ENCODE peak calls at places on chromosomes 13 and 19, in ten cellular contexts. One of them, this sample, is unnamed.

GRCh38 chr19:23557381-23557780 is 129.6 kb downstream of the ZNF675 start:
- DNase-seq in neural crest cell: no peak
- DNase-seq in ELF-1: no peak
- DNase-seq in naive thymus-derived CD4-positive, alpha-beta T cell: no peak
- DNase-seq in stimulated activated CD4-positive, alpha-beta T cell treated with anti-CD3 and anti-CD28 coated beads, Interleukin-1b, Interleukin-23, amount 100 ng/mL, for 1 hour: no peak
- DNase-seq in DMS153: no peak
- DNase-seq in skeletal muscle cell: no peak
- DNase-seq in AG09319: no peak
- DNase-seq in effector memory CD4-positive, alpha-beta T cell: no peak
- DNase-seq in astrocyte: no peak
- DNase-seq in this sample: no peak

GRCh38 chr13:105642511-105642958 is 892.9 kb downstream of the EFNB2 start:
- DNase-seq in neural crest cell: no peak
- DNase-seq in ELF-1: no peak
- DNase-seq in naive thymus-derived CD4-positive, alpha-beta T cell: no peak
- DNase-seq in stimulated activated CD4-positive, alpha-beta T cell treated with anti-CD3 and anti-CD28 coated beads, Interleukin-1b, Interleukin-23, amount 100 ng/mL, for 1 hour: no peak
- DNase-seq in DMS153: no peak
- DNase-seq in skeletal muscle cell: no peak
- DNase-seq in AG09319: no peak
- DNase-seq in effector memory CD4-positive, alpha-beta T cell: no peak
- DNase-seq in astrocyte: peak
- DNase-seq in this sample: no peak

GRCh38 chr13:23928985-23929384 is 31.7 kb upstream of the C1QTNF9B start:
- DNase-seq in neural crest cell: no peak
- DNase-seq in ELF-1: no peak
- DNase-seq in naive thymus-derived CD4-positive, alpha-beta T cell: no peak
- DNase-seq in stimulated activated CD4-positive, alpha-beta T cell treated with anti-CD3 and anti-CD28 coated beads, Interleukin-1b, Interleukin-23, amount 100 ng/mL, for 1 hour: no peak
- DNase-seq in DMS153: no peak
- DNase-seq in skeletal muscle cell: peak
- DNase-seq in AG09319: no peak
- DNase-seq in effector memory CD4-positive, alpha-beta T cell: no peak
- DNase-seq in astrocyte: peak
- DNase-seq in this sample: peak

GRCh38 chr13:79560954-79561353 is 80.0 kb downstream of the NDFIP2 start:
- DNase-seq in neural crest cell: no peak
- DNase-seq in ELF-1: peak
- DNase-seq in naive thymus-derived CD4-positive, alpha-beta T cell: no peak
- DNase-seq in stimulated activated CD4-positive, alpha-beta T cell treated with anti-CD3 and anti-CD28 coated beads, Interleukin-1b, Interleukin-23, amount 100 ng/mL, for 1 hour: no peak
- DNase-seq in DMS153: no peak
- DNase-seq in skeletal muscle cell: no peak
- DNase-seq in AG09319: no peak
- DNase-seq in effector memory CD4-positive, alpha-beta T cell: no peak
- DNase-seq in astrocyte: no peak
- DNase-seq in this sample: no peak

GRCh38 chr13:20161275-20161950 is 561 bp upstream of the GJA3 start:
- DNase-seq in neural crest cell: no peak
- DNase-seq in ELF-1: peak
- DNase-seq in naive thymus-derived CD4-positive, alpha-beta T cell: peak
- DNase-seq in stimulated activated CD4-positive, alpha-beta T cell treated with anti-CD3 and anti-CD28 coated beads, Interleukin-1b, Interleukin-23, amount 100 ng/mL, for 1 hour: no peak
- DNase-seq in DMS153: no peak
- DNase-seq in skeletal muscle cell: no peak
- DNase-seq in AG09319: no peak
- DNase-seq in effector memory CD4-positive, alpha-beta T cell: peak
- DNase-seq in astrocyte: no peak
- DNase-seq in this sample: no peak

GRCh38 chr19:31258211-31259052 is 90.8 kb downstream of the TSHZ3 start:
- DNase-seq in neural crest cell: no peak
- DNase-seq in ELF-1: no peak
- DNase-seq in naive thymus-derived CD4-positive, alpha-beta T cell: no peak
- DNase-seq in stimulated activated CD4-positive, alpha-beta T cell treated with anti-CD3 and anti-CD28 coated beads, Interleukin-1b, Interleukin-23, amount 100 ng/mL, for 1 hour: no peak
- DNase-seq in DMS153: no peak
- DNase-seq in skeletal muscle cell: no peak
- DNase-seq in AG09319: no peak
- DNase-seq in effector memory CD4-positive, alpha-beta T cell: no peak
- DNase-seq in astrocyte: no peak
- DNase-seq in this sample: no peak

GRCh38 chr19:32253683-32254020 is 91.8 kb upstream of the ZNF507 start:
- DNase-seq in neural crest cell: no peak
- DNase-seq in ELF-1: no peak
- DNase-seq in naive thymus-derived CD4-positive, alpha-beta T cell: no peak
- DNase-seq in stimulated activated CD4-positive, alpha-beta T cell treated with anti-CD3 and anti-CD28 coated beads, Interleukin-1b, Interleukin-23, amount 100 ng/mL, for 1 hour: no peak
- DNase-seq in DMS153: no peak
- DNase-seq in skeletal muscle cell: no peak
- DNase-seq in AG09319: no peak
- DNase-seq in effector memory CD4-positive, alpha-beta T cell: no peak
- DNase-seq in astrocyte: no peak
- DNase-seq in this sample: no peak

GRCh38 chr13:103523853-103524252 is 457.6 kb upstream of the SLC10A2 start:
- DNase-seq in neural crest cell: no peak
- DNase-seq in ELF-1: no peak
- DNase-seq in naive thymus-derived CD4-positive, alpha-beta T cell: no peak
- DNase-seq in stimulated activated CD4-positive, alpha-beta T cell treated with anti-CD3 and anti-CD28 coated beads, Interleukin-1b, Interleukin-23, amount 100 ng/mL, for 1 hour: no peak
- DNase-seq in DMS153: no peak
- DNase-seq in skeletal muscle cell: no peak
- DNase-seq in AG09319: no peak
- DNase-seq in effector memory CD4-positive, alpha-beta T cell: no peak
- DNase-seq in astrocyte: no peak
- DNase-seq in this sample: no peak

GRCh38 chr19:41367848-41368301 is 3.9 kb upstream of the B9D2 start:
- DNase-seq in neural crest cell: no peak
- DNase-seq in ELF-1: no peak
- DNase-seq in naive thymus-derived CD4-positive, alpha-beta T cell: no peak
- DNase-seq in stimulated activated CD4-positive, alpha-beta T cell treated with anti-CD3 and anti-CD28 coated beads, Interleukin-1b, Interleukin-23, amount 100 ng/mL, for 1 hour: no peak
- DNase-seq in DMS153: no peak
- DNase-seq in skeletal muscle cell: no peak
- DNase-seq in AG09319: peak
- DNase-seq in effector memory CD4-positive, alpha-beta T cell: no peak
- DNase-seq in astrocyte: peak
- DNase-seq in this sample: peak

GRCh38 chr13:27005556-27005955 is 166.1 kb downstream of the USP12 start:
- DNase-seq in neural crest cell: no peak
- DNase-seq in ELF-1: peak
- DNase-seq in naive thymus-derived CD4-positive, alpha-beta T cell: no peak
- DNase-seq in stimulated activated CD4-positive, alpha-beta T cell treated with anti-CD3 and anti-CD28 coated beads, Interleukin-1b, Interleukin-23, amount 100 ng/mL, for 1 hour: no peak
- DNase-seq in DMS153: peak
- DNase-seq in skeletal muscle cell: no peak
- DNase-seq in AG09319: no peak
- DNase-seq in effector memory CD4-positive, alpha-beta T cell: no peak
- DNase-seq in astrocyte: peak
- DNase-seq in this sample: no peak

GRCh38 chr19:44600466-44600865 is 12.9 kb upstream of the IGSF23 start:
- DNase-seq in neural crest cell: no peak
- DNase-seq in ELF-1: no peak
- DNase-seq in naive thymus-derived CD4-positive, alpha-beta T cell: no peak
- DNase-seq in stimulated activated CD4-positive, alpha-beta T cell treated with anti-CD3 and anti-CD28 coated beads, Interleukin-1b, Interleukin-23, amount 100 ng/mL, for 1 hour: no peak
- DNase-seq in DMS153: no peak
- DNase-seq in skeletal muscle cell: no peak
- DNase-seq in AG09319: no peak
- DNase-seq in effector memory CD4-positive, alpha-beta T cell: no peak
- DNase-seq in astrocyte: no peak
- DNase-seq in this sample: no peak

GRCh38 chr19:13987101-13987890 is 18.8 kb downstream of the RFX1 start:
- DNase-seq in neural crest cell: no peak
- DNase-seq in ELF-1: peak
- DNase-seq in naive thymus-derived CD4-positive, alpha-beta T cell: no peak
- DNase-seq in stimulated activated CD4-positive, alpha-beta T cell treated with anti-CD3 and anti-CD28 coated beads, Interleukin-1b, Interleukin-23, amount 100 ng/mL, for 1 hour: no peak
- DNase-seq in DMS153: no peak
- DNase-seq in skeletal muscle cell: no peak
- DNase-seq in AG09319: no peak
- DNase-seq in effector memory CD4-positive, alpha-beta T cell: no peak
- DNase-seq in astrocyte: no peak
- DNase-seq in this sample: no peak

GRCh38 chr13:24269803-24270202 is 39.6 kb upstream of the C1QTNF9 start:
- DNase-seq in neural crest cell: no peak
- DNase-seq in ELF-1: no peak
- DNase-seq in naive thymus-derived CD4-positive, alpha-beta T cell: no peak
- DNase-seq in stimulated activated CD4-positive, alpha-beta T cell treated with anti-CD3 and anti-CD28 coated beads, Interleukin-1b, Interleukin-23, amount 100 ng/mL, for 1 hour: no peak
- DNase-seq in DMS153: no peak
- DNase-seq in skeletal muscle cell: no peak
- DNase-seq in AG09319: no peak
- DNase-seq in effector memory CD4-positive, alpha-beta T cell: no peak
- DNase-seq in astrocyte: no peak
- DNase-seq in this sample: no peak

GRCh38 chr13:83515267-83515666 is 367.0 kb downstream of the SLITRK1 start:
- DNase-seq in neural crest cell: no peak
- DNase-seq in ELF-1: no peak
- DNase-seq in naive thymus-derived CD4-positive, alpha-beta T cell: no peak
- DNase-seq in stimulated activated CD4-positive, alpha-beta T cell treated with anti-CD3 and anti-CD28 coated beads, Interleukin-1b, Interleukin-23, amount 100 ng/mL, for 1 hour: no peak
- DNase-seq in DMS153: peak
- DNase-seq in skeletal muscle cell: peak
- DNase-seq in AG09319: no peak
- DNase-seq in effector memory CD4-positive, alpha-beta T cell: no peak
- DNase-seq in astrocyte: peak
- DNase-seq in this sample: no peak

GRCh38 chr13:97266328-97266727 is 44.2 kb downstream of the MBNL2 start:
- DNase-seq in neural crest cell: no peak
- DNase-seq in ELF-1: no peak
- DNase-seq in naive thymus-derived CD4-positive, alpha-beta T cell: no peak
- DNase-seq in stimulated activated CD4-positive, alpha-beta T cell treated with anti-CD3 and anti-CD28 coated beads, Interleukin-1b, Interleukin-23, amount 100 ng/mL, for 1 hour: no peak
- DNase-seq in DMS153: no peak
- DNase-seq in skeletal muscle cell: no peak
- DNase-seq in AG09319: no peak
- DNase-seq in effector memory CD4-positive, alpha-beta T cell: no peak
- DNase-seq in astrocyte: peak
- DNase-seq in this sample: no peak

GRCh38 chr19:55366790-55367189 is 3.5 kb downstream of the IL11 start:
- DNase-seq in neural crest cell: no peak
- DNase-seq in ELF-1: no peak
- DNase-seq in naive thymus-derived CD4-positive, alpha-beta T cell: no peak
- DNase-seq in stimulated activated CD4-positive, alpha-beta T cell treated with anti-CD3 and anti-CD28 coated beads, Interleukin-1b, Interleukin-23, amount 100 ng/mL, for 1 hour: no peak
- DNase-seq in DMS153: no peak
- DNase-seq in skeletal muscle cell: no peak
- DNase-seq in AG09319: no peak
- DNase-seq in effector memory CD4-positive, alpha-beta T cell: no peak
- DNase-seq in astrocyte: no peak
- DNase-seq in this sample: no peak

GRCh38 chr19:33470686-33471085 is 50.9 kb downstream of the PEPD start:
- DNase-seq in neural crest cell: no peak
- DNase-seq in ELF-1: no peak
- DNase-seq in naive thymus-derived CD4-positive, alpha-beta T cell: no peak
- DNase-seq in stimulated activated CD4-positive, alpha-beta T cell treated with anti-CD3 and anti-CD28 coated beads, Interleukin-1b, Interleukin-23, amount 100 ng/mL, for 1 hour: no peak
- DNase-seq in DMS153: no peak
- DNase-seq in skeletal muscle cell: no peak
- DNase-seq in AG09319: no peak
- DNase-seq in effector memory CD4-positive, alpha-beta T cell: no peak
- DNase-seq in astrocyte: no peak
- DNase-seq in this sample: no peak

GRCh38 chr13:89401209-89401810 is 1730.1 kb downstream of the SLITRK5 start:
- DNase-seq in neural crest cell: no peak
- DNase-seq in ELF-1: no peak
- DNase-seq in naive thymus-derived CD4-positive, alpha-beta T cell: no peak
- DNase-seq in stimulated activated CD4-positive, alpha-beta T cell treated with anti-CD3 and anti-CD28 coated beads, Interleukin-1b, Interleukin-23, amount 100 ng/mL, for 1 hour: no peak
- DNase-seq in DMS153: no peak
- DNase-seq in skeletal muscle cell: peak
- DNase-seq in AG09319: peak
- DNase-seq in effector memory CD4-positive, alpha-beta T cell: no peak
- DNase-seq in astrocyte: peak
- DNase-seq in this sample: no peak

GRCh38 chr13:79806821-79807220 is 325.9 kb downstream of the NDFIP2 start:
- DNase-seq in neural crest cell: no peak
- DNase-seq in ELF-1: no peak
- DNase-seq in naive thymus-derived CD4-positive, alpha-beta T cell: no peak
- DNase-seq in stimulated activated CD4-positive, alpha-beta T cell treated with anti-CD3 and anti-CD28 coated beads, Interleukin-1b, Interleukin-23, amount 100 ng/mL, for 1 hour: no peak
- DNase-seq in DMS153: no peak
- DNase-seq in skeletal muscle cell: no peak
- DNase-seq in AG09319: no peak
- DNase-seq in effector memory CD4-positive, alpha-beta T cell: no peak
- DNase-seq in astrocyte: no peak
- DNase-seq in this sample: no peak

GRCh38 chr13:34886476-34886875 is 55.6 kb upstream of the NBEA start:
- DNase-seq in neural crest cell: no peak
- DNase-seq in ELF-1: no peak
- DNase-seq in naive thymus-derived CD4-positive, alpha-beta T cell: no peak
- DNase-seq in stimulated activated CD4-positive, alpha-beta T cell treated with anti-CD3 and anti-CD28 coated beads, Interleukin-1b, Interleukin-23, amount 100 ng/mL, for 1 hour: no peak
- DNase-seq in DMS153: no peak
- DNase-seq in skeletal muscle cell: no peak
- DNase-seq in AG09319: no peak
- DNase-seq in effector memory CD4-positive, alpha-beta T cell: no peak
- DNase-seq in astrocyte: no peak
- DNase-seq in this sample: no peak

GRCh38 chr19:10760268-10760944 is 42.5 kb downstream of the DNM2 start:
- DNase-seq in neural crest cell: no peak
- DNase-seq in ELF-1: no peak
- DNase-seq in naive thymus-derived CD4-positive, alpha-beta T cell: no peak
- DNase-seq in stimulated activated CD4-positive, alpha-beta T cell treated with anti-CD3 and anti-CD28 coated beads, Interleukin-1b, Interleukin-23, amount 100 ng/mL, for 1 hour: no peak
- DNase-seq in DMS153: no peak
- DNase-seq in skeletal muscle cell: no peak
- DNase-seq in AG09319: no peak
- DNase-seq in effector memory CD4-positive, alpha-beta T cell: no peak
- DNase-seq in astrocyte: peak
- DNase-seq in this sample: no peak

GRCh38 chr13:24905242-24905641 is 141.3 kb downstream of the RNF17 start:
- DNase-seq in neural crest cell: no peak
- DNase-seq in ELF-1: no peak
- DNase-seq in naive thymus-derived CD4-positive, alpha-beta T cell: no peak
- DNase-seq in stimulated activated CD4-positive, alpha-beta T cell treated with anti-CD3 and anti-CD28 coated beads, Interleukin-1b, Interleukin-23, amount 100 ng/mL, for 1 hour: no peak
- DNase-seq in DMS153: no peak
- DNase-seq in skeletal muscle cell: no peak
- DNase-seq in AG09319: no peak
- DNase-seq in effector memory CD4-positive, alpha-beta T cell: no peak
- DNase-seq in astrocyte: no peak
- DNase-seq in this sample: no peak

GRCh38 chr19:35266149-35266903 is 2.4 kb upstream of the USF2 start:
- DNase-seq in neural crest cell: no peak
- DNase-seq in ELF-1: no peak
- DNase-seq in naive thymus-derived CD4-positive, alpha-beta T cell: no peak
- DNase-seq in stimulated activated CD4-positive, alpha-beta T cell treated with anti-CD3 and anti-CD28 coated beads, Interleukin-1b, Interleukin-23, amount 100 ng/mL, for 1 hour: no peak
- DNase-seq in DMS153: no peak
- DNase-seq in skeletal muscle cell: no peak
- DNase-seq in AG09319: no peak
- DNase-seq in effector memory CD4-positive, alpha-beta T cell: no peak
- DNase-seq in astrocyte: no peak
- DNase-seq in this sample: no peak

GRCh38 chr13:72521965-72522661 is 205.3 kb downstream of the MZT1 start:
- DNase-seq in neural crest cell: no peak
- DNase-seq in ELF-1: no peak
- DNase-seq in naive thymus-derived CD4-positive, alpha-beta T cell: no peak
- DNase-seq in stimulated activated CD4-positive, alpha-beta T cell treated with anti-CD3 and anti-CD28 coated beads, Interleukin-1b, Interleukin-23, amount 100 ng/mL, for 1 hour: no peak
- DNase-seq in DMS153: no peak
- DNase-seq in skeletal muscle cell: no peak
- DNase-seq in AG09319: no peak
- DNase-seq in effector memory CD4-positive, alpha-beta T cell: no peak
- DNase-seq in astrocyte: no peak
- DNase-seq in this sample: no peak

GRCh38 chr19:45130236-45130635 is 30.5 kb downstream of the NKPD1 start:
- DNase-seq in neural crest cell: no peak
- DNase-seq in ELF-1: no peak
- DNase-seq in naive thymus-derived CD4-positive, alpha-beta T cell: no peak
- DNase-seq in stimulated activated CD4-positive, alpha-beta T cell treated with anti-CD3 and anti-CD28 coated beads, Interleukin-1b, Interleukin-23, amount 100 ng/mL, for 1 hour: no peak
- DNase-seq in DMS153: no peak
- DNase-seq in skeletal muscle cell: no peak
- DNase-seq in AG09319: no peak
- DNase-seq in effector memory CD4-positive, alpha-beta T cell: no peak
- DNase-seq in astrocyte: no peak
- DNase-seq in this sample: no peak

GRCh38 chr13:78420814-78421213 is 182.5 kb downstream of the POU4F1 start:
- DNase-seq in neural crest cell: no peak
- DNase-seq in ELF-1: no peak
- DNase-seq in naive thymus-derived CD4-positive, alpha-beta T cell: no peak
- DNase-seq in stimulated activated CD4-positive, alpha-beta T cell treated with anti-CD3 and anti-CD28 coated beads, Interleukin-1b, Interleukin-23, amount 100 ng/mL, for 1 hour: no peak
- DNase-seq in DMS153: no peak
- DNase-seq in skeletal muscle cell: no peak
- DNase-seq in AG09319: no peak
- DNase-seq in effector memory CD4-positive, alpha-beta T cell: no peak
- DNase-seq in astrocyte: no peak
- DNase-seq in this sample: no peak

GRCh38 chr13:43492281-43492680 is 294.5 kb downstream of the ENOX1 start:
- DNase-seq in neural crest cell: no peak
- DNase-seq in ELF-1: no peak
- DNase-seq in naive thymus-derived CD4-positive, alpha-beta T cell: no peak
- DNase-seq in stimulated activated CD4-positive, alpha-beta T cell treated with anti-CD3 and anti-CD28 coated beads, Interleukin-1b, Interleukin-23, amount 100 ng/mL, for 1 hour: no peak
- DNase-seq in DMS153: no peak
- DNase-seq in skeletal muscle cell: no peak
- DNase-seq in AG09319: no peak
- DNase-seq in effector memory CD4-positive, alpha-beta T cell: no peak
- DNase-seq in astrocyte: no peak
- DNase-seq in this sample: no peak

GRCh38 chr13:114134111-114134943 is 1.9 kb upstream of the RASA3 start:
- DNase-seq in neural crest cell: no peak
- DNase-seq in ELF-1: no peak
- DNase-seq in naive thymus-derived CD4-positive, alpha-beta T cell: peak
- DNase-seq in stimulated activated CD4-positive, alpha-beta T cell treated with anti-CD3 and anti-CD28 coated beads, Interleukin-1b, Interleukin-23, amount 100 ng/mL, for 1 hour: no peak
- DNase-seq in DMS153: no peak
- DNase-seq in skeletal muscle cell: no peak
- DNase-seq in AG09319: no peak
- DNase-seq in effector memory CD4-positive, alpha-beta T cell: no peak
- DNase-seq in astrocyte: no peak
- DNase-seq in this sample: no peak

This sample was measured in amniotic stem cell.